ENCODE peak calls at places on chromosome 20, in nine cellular contexts. One of them, this sample, is unnamed.

GRCh38 chr20:11451793-11452291 is 465.9 kb upstream of the BTBD3 start:
- DNase-seq in left lung: no peak
- DNase-seq in upper lobe of right lung: no peak
- DNase-seq in cardiac fibroblast: peak
- DNase-seq in AG04450: no peak
- DNase-seq in tibial nerve: no peak
- DNase-seq in cardiac muscle cell: no peak
- DNase-seq in body of pancreas: no peak
- DNase-seq in fibroblast of lung: peak
- DNase-seq in this sample: peak

GRCh38 chr20:20440473-20440872 is 72.6 kb downstream of the INSM1 start:
- DNase-seq in left lung: no peak
- DNase-seq in cardiac fibroblast: no peak
- DNase-seq in fibroblast of lung: no peak
- DNase-seq in tibial nerve: no peak
- DNase-seq in cardiac muscle cell: no peak
- DNase-seq in AG04450: no peak
- DNase-seq in upper lobe of right lung: no peak
- DNase-seq in body of pancreas: no peak
- DNase-seq in this sample: no peak

GRCh38 chr20:12925214-12925755 is 83.5 kb upstream of the SPTLC3 start:
- DNase-seq in AG04450: peak
- DNase-seq in fibroblast of lung: peak
- DNase-seq in upper lobe of right lung: no peak
- DNase-seq in cardiac fibroblast: peak
- DNase-seq in tibial nerve: no peak
- DNase-seq in left lung: no peak
- DNase-seq in cardiac muscle cell: peak
- DNase-seq in body of pancreas: peak
- DNase-seq in this sample: no peak

GRCh38 chr20:34713194-34713943 is 9.2 kb downstream of the TP53INP2 start:
- DNase-seq in cardiac muscle cell: peak
- DNase-seq in cardiac fibroblast: peak
- DNase-seq in upper lobe of right lung: no peak
- DNase-seq in AG04450: peak
- DNase-seq in body of pancreas: peak
- DNase-seq in fibroblast of lung: peak
- DNase-seq in left lung: no peak
- DNase-seq in tibial nerve: no peak
- DNase-seq in this sample: no peak

GRCh38 chr20:48635791-48636267 is 192.0 kb downstream of the PREX1 start:
- DNase-seq in cardiac fibroblast: peak
- DNase-seq in body of pancreas: peak
- DNase-seq in cardiac muscle cell: peak
- DNase-seq in tibial nerve: no peak
- DNase-seq in AG04450: no peak
- DNase-seq in fibroblast of lung: peak
- DNase-seq in left lung: no peak
- DNase-seq in upper lobe of right lung: peak
- DNase-seq in this sample: peak

GRCh38 chr20:53281557-53282117 is 309.5 kb downstream of the TSHZ2 start:
- DNase-seq in fibroblast of lung: no peak
- DNase-seq in cardiac muscle cell: no peak
- DNase-seq in left lung: no peak
- DNase-seq in body of pancreas: no peak
- DNase-seq in tibial nerve: no peak
- DNase-seq in upper lobe of right lung: no peak
- DNase-seq in AG04450: no peak
- DNase-seq in cardiac fibroblast: no peak
- DNase-seq in this sample: no peak

GRCh38 chr20:53413188-53413631 is 180.4 kb downstream of the ZNF217 start:
- DNase-seq in AG04450: no peak
- DNase-seq in fibroblast of lung: no peak
- DNase-seq in cardiac fibroblast: no peak
- DNase-seq in cardiac muscle cell: peak
- DNase-seq in tibial nerve: no peak
- DNase-seq in left lung: peak
- DNase-seq in upper lobe of right lung: peak
- DNase-seq in body of pancreas: peak
- DNase-seq in this sample: no peak

GRCh38 chr20:13426870-13427269 is 205.8 kb downstream of the ISM1 start:
- DNase-seq in upper lobe of right lung: no peak
- DNase-seq in body of pancreas: no peak
- DNase-seq in left lung: no peak
- DNase-seq in cardiac muscle cell: no peak
- DNase-seq in tibial nerve: no peak
- DNase-seq in cardiac fibroblast: no peak
- DNase-seq in AG04450: no peak
- DNase-seq in fibroblast of lung: peak
- DNase-seq in this sample: no peak

GRCh38 chr20:54044156-54044555 is 26.2 kb downstream of the BCAS1 start:
- DNase-seq in left lung: no peak
- DNase-seq in cardiac muscle cell: no peak
- DNase-seq in body of pancreas: peak
- DNase-seq in cardiac fibroblast: peak
- DNase-seq in tibial nerve: no peak
- DNase-seq in AG04450: no peak
- DNase-seq in upper lobe of right lung: no peak
- DNase-seq in fibroblast of lung: peak
- DNase-seq in this sample: no peak

GRCh38 chr20:60584221-60584620 is 626.0 kb downstream of the CDH26 start:
- DNase-seq in fibroblast of lung: no peak
- DNase-seq in upper lobe of right lung: no peak
- DNase-seq in AG04450: no peak
- DNase-seq in cardiac muscle cell: no peak
- DNase-seq in body of pancreas: no peak
- DNase-seq in cardiac fibroblast: no peak
- DNase-seq in left lung: no peak
- DNase-seq in tibial nerve: no peak
- DNase-seq in this sample: no peak

GRCh38 chr20:16363832-16364687 is 209.2 kb downstream of the KIF16B start:
- DNase-seq in body of pancreas: no peak
- DNase-seq in cardiac muscle cell: no peak
- DNase-seq in upper lobe of right lung: no peak
- DNase-seq in fibroblast of lung: peak
- DNase-seq in left lung: no peak
- DNase-seq in tibial nerve: no peak
- DNase-seq in cardiac fibroblast: no peak
- DNase-seq in AG04450: no peak
- DNase-seq in this sample: no peak

GRCh38 chr20:588932-589672 is 21.0 kb downstream of the TCF15 start:
- DNase-seq in body of pancreas: no peak
- DNase-seq in left lung: no peak
- DNase-seq in upper lobe of right lung: peak
- DNase-seq in tibial nerve: no peak
- DNase-seq in fibroblast of lung: no peak
- DNase-seq in cardiac fibroblast: no peak
- DNase-seq in cardiac muscle cell: no peak
- DNase-seq in AG04450: no peak
- DNase-seq in this sample: no peak

GRCh38 chr20:37231970-37232620 is 29.5 kb downstream of the GHRH start:
- DNase-seq in upper lobe of right lung: no peak
- DNase-seq in body of pancreas: no peak
- DNase-seq in left lung: no peak
- DNase-seq in fibroblast of lung: peak
- DNase-seq in cardiac muscle cell: no peak
- DNase-seq in AG04450: no peak
- DNase-seq in cardiac fibroblast: no peak
- DNase-seq in tibial nerve: no peak
- DNase-seq in this sample: no peak

GRCh38 chr20:23193985-23194384 is 107.9 kb upstream of the CD93 start:
- DNase-seq in AG04450: no peak
- DNase-seq in upper lobe of right lung: no peak
- DNase-seq in left lung: no peak
- DNase-seq in cardiac fibroblast: no peak
- DNase-seq in tibial nerve: no peak
- DNase-seq in fibroblast of lung: no peak
- DNase-seq in body of pancreas: no peak
- DNase-seq in cardiac muscle cell: no peak
- DNase-seq in this sample: no peak

GRCh38 chr20:56985286-56985685 is 281.2 kb downstream of the BMP7 start:
- DNase-seq in AG04450: no peak
- DNase-seq in fibroblast of lung: peak
- DNase-seq in tibial nerve: no peak
- DNase-seq in upper lobe of right lung: no peak
- DNase-seq in cardiac muscle cell: no peak
- DNase-seq in cardiac fibroblast: no peak
- DNase-seq in left lung: no peak
- DNase-seq in body of pancreas: no peak
- DNase-seq in this sample: no peak

GRCh38 chr20:41508335-41508734 is 109.8 kb downstream of the CHD6 start:
- DNase-seq in AG04450: no peak
- DNase-seq in cardiac fibroblast: no peak
- DNase-seq in body of pancreas: no peak
- DNase-seq in cardiac muscle cell: no peak
- DNase-seq in fibroblast of lung: no peak
- DNase-seq in tibial nerve: no peak
- DNase-seq in left lung: no peak
- DNase-seq in upper lobe of right lung: no peak
- DNase-seq in this sample: no peak

GRCh38 chr20:560680-561079 is 17.1 kb upstream of the CSNK2A1 start:
- DNase-seq in body of pancreas: no peak
- DNase-seq in AG04450: no peak
- DNase-seq in cardiac muscle cell: no peak
- DNase-seq in left lung: no peak
- DNase-seq in tibial nerve: no peak
- DNase-seq in cardiac fibroblast: no peak
- DNase-seq in fibroblast of lung: no peak
- DNase-seq in upper lobe of right lung: no peak
- DNase-seq in this sample: no peak

GRCh38 chr20:15776773-15777172 is 796.5 kb downstream of the KIF16B start:
- DNase-seq in left lung: no peak
- DNase-seq in fibroblast of lung: no peak
- DNase-seq in tibial nerve: no peak
- DNase-seq in upper lobe of right lung: no peak
- DNase-seq in cardiac muscle cell: no peak
- DNase-seq in cardiac fibroblast: no peak
- DNase-seq in body of pancreas: no peak
- DNase-seq in AG04450: no peak
- DNase-seq in this sample: no peak

GRCh38 chr20:51121272-51121671 is 98.4 kb upstream of the KCNG1 start:
- DNase-seq in AG04450: no peak
- DNase-seq in cardiac muscle cell: no peak
- DNase-seq in cardiac fibroblast: no peak
- DNase-seq in fibroblast of lung: no peak
- DNase-seq in tibial nerve: no peak
- DNase-seq in left lung: no peak
- DNase-seq in body of pancreas: no peak
- DNase-seq in upper lobe of right lung: no peak
- DNase-seq in this sample: no peak

DNA sequence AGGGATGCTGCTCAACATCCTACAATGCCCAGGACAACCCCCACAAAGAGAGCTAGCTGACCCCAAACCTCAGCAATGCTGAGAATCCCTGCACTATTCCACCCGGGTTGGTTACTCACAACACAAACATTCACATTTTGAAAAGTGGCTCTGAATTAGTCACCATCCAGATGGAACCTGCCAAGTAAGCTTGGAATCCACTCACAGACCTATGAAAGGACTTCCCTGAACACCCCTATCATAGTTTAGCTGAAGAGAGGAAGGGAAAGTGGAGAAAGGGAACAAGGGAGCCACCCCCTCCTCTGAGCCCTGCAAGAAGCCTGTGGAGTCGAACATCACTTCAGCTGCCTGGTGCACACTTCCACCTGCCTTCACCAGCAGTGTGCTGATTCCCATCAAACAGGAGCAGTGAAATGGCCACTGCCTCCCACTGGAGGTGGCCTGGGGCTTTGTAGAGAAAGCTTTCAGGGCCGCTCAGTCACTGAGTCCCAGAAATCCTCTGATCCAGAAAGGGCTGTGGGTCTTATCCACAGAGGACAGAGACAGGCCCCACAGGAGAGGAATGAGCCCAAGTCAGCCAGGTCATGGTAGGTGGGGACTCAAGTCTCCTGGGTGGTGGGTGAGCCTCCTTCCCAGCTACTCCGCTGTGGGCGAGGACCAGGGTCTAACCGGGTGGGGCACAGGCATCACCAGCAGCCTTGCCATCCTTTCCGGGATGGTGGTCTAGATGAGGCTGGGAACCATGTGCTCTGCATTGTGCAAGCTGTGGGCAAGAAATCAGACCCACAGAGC is 203.7 kb downstream of the SYNDIG1 start:
- DNase-seq in fibroblast of lung: peak
- DNase-seq in body of pancreas: peak
- DNase-seq in cardiac muscle cell: no peak
- DNase-seq in tibial nerve: no peak
- DNase-seq in AG04450: peak
- DNase-seq in upper lobe of right lung: peak
- DNase-seq in cardiac fibroblast: peak
- DNase-seq in left lung: peak
- DNase-seq in this sample: no peak
- TF ChIP-seq CTCF in fibroblast of lung: no peak
- TF ChIP-seq CTCF in body of pancreas: no peak
- TF ChIP-seq CTCF in cardiac muscle cell: no peak
- TF ChIP-seq CTCF in tibial nerve: no peak
- TF ChIP-seq CTCF in AG04450: no peak
- TF ChIP-seq CTCF in upper lobe of right lung: no peak
- TF ChIP-seq CTCF in cardiac fibroblast: no peak
- TF ChIP-seq CTCF in left lung: no peak
- TF ChIP-seq CTCF in this sample: no peak

GRCh38 chr20:63706852-63707557 is 771 bp downstream of the ARFRP1 start:
- DNase-seq in upper lobe of right lung: peak
- DNase-seq in left lung: peak
- DNase-seq in fibroblast of lung: no peak
- DNase-seq in AG04450: no peak
- DNase-seq in cardiac fibroblast: peak
- DNase-seq in cardiac muscle cell: peak
- DNase-seq in body of pancreas: peak
- DNase-seq in tibial nerve: no peak
- DNase-seq in this sample: peak
- TF ChIP-seq CTCF in upper lobe of right lung: peak
- TF ChIP-seq CTCF in left lung: no peak
- TF ChIP-seq CTCF in fibroblast of lung: peak
- TF ChIP-seq CTCF in AG04450: peak
- TF ChIP-seq CTCF in cardiac fibroblast: peak
- TF ChIP-seq CTCF in cardiac muscle cell: peak
- TF ChIP-seq CTCF in body of pancreas: peak
- TF ChIP-seq CTCF in tibial nerve: no peak
- TF ChIP-seq CTCF in this sample: no peak

DNA sequence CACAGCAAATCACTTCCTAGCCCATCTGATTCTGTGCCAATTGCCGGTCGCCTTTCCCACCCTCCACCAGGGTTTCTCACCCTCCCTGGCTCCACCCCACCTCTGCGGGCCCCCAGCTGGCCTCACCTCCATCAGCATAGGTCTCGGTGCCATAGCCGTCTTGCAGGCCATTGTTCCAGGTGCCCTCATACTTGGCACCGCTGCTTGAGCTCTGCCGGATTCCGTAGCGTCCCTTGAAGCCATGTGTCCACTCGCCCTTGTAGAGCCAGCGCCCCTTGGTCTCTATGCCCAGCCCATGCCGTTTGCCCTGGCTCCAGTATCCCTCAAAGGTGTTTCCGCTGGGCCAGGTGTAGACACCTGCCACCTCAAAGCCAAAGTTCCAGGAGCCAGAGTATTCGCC is 787 bp downstream of the JPH2 start:
- DNase-seq in fibroblast of lung: no peak
- DNase-seq in AG04450: no peak
- DNase-seq in cardiac fibroblast: no peak
- DNase-seq in upper lobe of right lung: no peak
- DNase-seq in body of pancreas: no peak
- DNase-seq in tibial nerve: no peak
- DNase-seq in left lung: no peak
- DNase-seq in cardiac muscle cell: no peak
- DNase-seq in this sample: peak
- TF ChIP-seq CTCF in fibroblast of lung: no peak
- TF ChIP-seq CTCF in AG04450: no peak
- TF ChIP-seq CTCF in cardiac fibroblast: no peak
- TF ChIP-seq CTCF in upper lobe of right lung: no peak
- TF ChIP-seq CTCF in body of pancreas: no peak
- TF ChIP-seq CTCF in tibial nerve: no peak
- TF ChIP-seq CTCF in left lung: no peak
- TF ChIP-seq CTCF in cardiac muscle cell: no peak
- TF ChIP-seq CTCF in this sample: no peak

GRCh38 chr20:43514062-43514971 is 6.8 kb downstream of the L3MBTL1 start:
- DNase-seq in AG04450: peak
- DNase-seq in cardiac muscle cell: peak
- DNase-seq in left lung: peak
- DNase-seq in tibial nerve: peak
- DNase-seq in fibroblast of lung: peak
- DNase-seq in body of pancreas: peak
- DNase-seq in cardiac fibroblast: peak
- DNase-seq in upper lobe of right lung: peak
- DNase-seq in this sample: peak
- TF ChIP-seq CTCF in AG04450: peak
- TF ChIP-seq CTCF in cardiac muscle cell: peak
- TF ChIP-seq CTCF in left lung: no peak
- TF ChIP-seq CTCF in tibial nerve: no peak
- TF ChIP-seq CTCF in fibroblast of lung: peak
- TF ChIP-seq CTCF in body of pancreas: peak
- TF ChIP-seq CTCF in cardiac fibroblast: peak
- TF ChIP-seq CTCF in upper lobe of right lung: peak
- TF ChIP-seq CTCF in this sample: peak